ENCODE peak calls at places on chromosomes 16 and 17, in eight cellular contexts. One of them, this sample, is unnamed.
A peak's percentile ranks its signal among the peaks of the same experiment; 100 is the strongest.

GRCh38 chr17:8153550-8153956 is 1.3 kb upstream of the PER1 start:
- DNase-seq in brain microvascular endothelial cell: peak; percentile 94
- DNase-seq in ovary: peak; percentile 82
- DNase-seq in GM23338: peak; percentile 38
- DNase-seq in testis: peak; percentile 90
- DNase-seq in H1: no peak
- DNase-seq in A549: peak; percentile 87
- DNase-seq in coronary artery: peak; percentile 90
- DNase-seq in this sample: peak; percentile 98

GRCh38 chr16:87465306-87465705 is 27.5 kb downstream of the ZCCHC14 start:
- DNase-seq in A549: no peak
- DNase-seq in ovary: peak; percentile 72
- DNase-seq in testis: peak; percentile 76
- DNase-seq in H1: no peak
- DNase-seq in GM23338: no peak
- DNase-seq in brain microvascular endothelial cell: peak; percentile 47
- DNase-seq in coronary artery: peak; percentile 85
- DNase-seq in this sample: peak; percentile 90

GRCh38 chr17:5110816-5111215 is 862 bp downstream of the ZNF232 start:
- DNase-seq in coronary artery: no peak
- DNase-seq in brain microvascular endothelial cell: no peak
- DNase-seq in testis: no peak
- DNase-seq in ovary: no peak
- DNase-seq in A549: no peak
- DNase-seq in H1: no peak
- DNase-seq in GM23338: peak; percentile 27
- DNase-seq in this sample: no peak

GRCh38 chr16:50300942-50301625 is 34.7 kb downstream of the ADCY7 start:
- DNase-seq in A549: no peak
- DNase-seq in ovary: no peak
- DNase-seq in coronary artery: peak; percentile 70
- DNase-seq in brain microvascular endothelial cell: no peak
- DNase-seq in testis: no peak
- DNase-seq in H1: no peak
- DNase-seq in GM23338: no peak
- DNase-seq in this sample: no peak

GRCh38 chr17:40345161-40346034 is 19.1 kb downstream of the GJD3 start:
- DNase-seq in GM23338: peak; percentile 97
- DNase-seq in A549: peak; percentile 85
- DNase-seq in ovary: peak; percentile 71
- DNase-seq in brain microvascular endothelial cell: no peak
- DNase-seq in coronary artery: no peak
- DNase-seq in testis: peak; percentile 66
- DNase-seq in H1: peak; percentile 87
- DNase-seq in this sample: peak; percentile 78

GRCh38 chr17:8122391-8122922 is 1.4 kb downstream of the HES7 start:
- DNase-seq in A549: no peak
- DNase-seq in coronary artery: no peak
- DNase-seq in brain microvascular endothelial cell: no peak
- DNase-seq in ovary: no peak
- DNase-seq in GM23338: peak; percentile 91
- DNase-seq in H1: peak; percentile 79
- DNase-seq in testis: no peak
- DNase-seq in this sample: peak; percentile 54

GRCh38 chr17:61495161-61495857 is 43.1 kb downstream of the TBX4 start:
- DNase-seq in ovary: no peak
- DNase-seq in H1: no peak
- DNase-seq in A549: no peak
- DNase-seq in brain microvascular endothelial cell: no peak
- DNase-seq in testis: no peak
- DNase-seq in coronary artery: no peak
- DNase-seq in GM23338: no peak
- DNase-seq in this sample: peak; percentile 61

GRCh38 chr17:81396278-81396721 is 1.0 kb downstream of the BAHCC1 start:
- DNase-seq in coronary artery: no peak
- DNase-seq in testis: no peak
- DNase-seq in ovary: no peak
- DNase-seq in A549: no peak
- DNase-seq in GM23338: no peak
- DNase-seq in H1: no peak
- DNase-seq in brain microvascular endothelial cell: no peak
- DNase-seq in this sample: no peak

GRCh38 chr17:62109378-62109902 is 44.4 kb upstream of the MED13 start:
- DNase-seq in ovary: no peak
- DNase-seq in A549: peak; percentile 92
- DNase-seq in testis: peak; percentile 62
- DNase-seq in H1: peak; percentile 77
- DNase-seq in coronary artery: no peak
- DNase-seq in brain microvascular endothelial cell: peak; percentile 76
- DNase-seq in GM23338: peak; percentile 93
- DNase-seq in this sample: peak; percentile 57

GRCh38 chr17:73291260-73291801 is 20.5 kb downstream of the CDC42EP4 start:
- DNase-seq in A549: peak; percentile 59
- DNase-seq in brain microvascular endothelial cell: peak; percentile 64
- DNase-seq in coronary artery: peak; percentile 92
- DNase-seq in GM23338: no peak
- DNase-seq in testis: no peak
- DNase-seq in H1: no peak
- DNase-seq in ovary: peak; percentile 66
- DNase-seq in this sample: peak; percentile 84

GRCh38 chr17:60641810-60642220 is 35.8 kb upstream of the BCAS3 start:
- DNase-seq in ovary: peak; percentile 43
- DNase-seq in H1: peak; percentile 48
- DNase-seq in A549: peak; percentile 81
- DNase-seq in GM23338: peak; percentile 86
- DNase-seq in testis: peak; percentile 81
- DNase-seq in coronary artery: no peak
- DNase-seq in brain microvascular endothelial cell: peak; percentile 72
- DNase-seq in this sample: peak; percentile 90

DNA sequence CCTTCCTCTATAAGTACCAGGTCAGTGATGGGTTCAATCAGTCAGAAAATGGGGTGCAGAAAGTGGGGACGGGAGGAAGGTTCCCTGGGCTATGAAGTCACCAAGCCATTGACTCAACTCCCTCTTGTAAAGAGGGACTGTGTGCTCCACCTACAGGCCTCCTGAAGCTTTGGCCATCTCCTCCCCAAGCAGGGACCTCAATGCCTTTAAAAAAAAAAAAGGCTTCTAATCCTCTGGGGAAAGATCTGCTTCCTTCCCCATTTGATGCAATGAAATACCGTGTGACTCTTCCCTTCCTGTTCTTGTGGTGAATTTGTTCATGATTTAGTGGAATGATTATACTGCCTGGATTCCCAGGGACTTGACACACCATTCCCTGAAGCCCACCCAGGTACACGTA is 30.8 kb downstream of the VWA3A start:
- DNase-seq in A549: peak; percentile 21
- DNase-seq in brain microvascular endothelial cell: no peak
- DNase-seq in coronary artery: no peak
- DNase-seq in GM23338: peak; percentile 53
- DNase-seq in H1: no peak
- DNase-seq in testis: no peak
- DNase-seq in ovary: no peak
- DNase-seq in this sample: peak; percentile 2
- TF ChIP-seq CTCF in A549: no peak
- TF ChIP-seq CTCF in brain microvascular endothelial cell: peak; percentile 31
- TF ChIP-seq CTCF in coronary artery: no peak
- TF ChIP-seq CTCF in GM23338: peak; percentile 12
- TF ChIP-seq CTCF in H1: peak; percentile 49
- TF ChIP-seq CTCF in testis: no peak
- TF ChIP-seq CTCF in ovary: no peak
- TF ChIP-seq CTCF in this sample: peak; percentile 17

GRCh38 chr16:1712791-1713261 is 6.8 kb downstream of the MAPK8IP3 start:
- DNase-seq in A549: no peak
- DNase-seq in H1: no peak
- DNase-seq in coronary artery: no peak
- DNase-seq in GM23338: no peak
- DNase-seq in ovary: peak; percentile 38
- DNase-seq in testis: no peak
- DNase-seq in brain microvascular endothelial cell: peak; percentile 32
- DNase-seq in this sample: peak; percentile 34

GRCh38 chr16:1713331-1713730 is 7.3 kb downstream of the MAPK8IP3 start:
- DNase-seq in ovary: no peak
- DNase-seq in GM23338: no peak
- DNase-seq in H1: no peak
- DNase-seq in testis: no peak
- DNase-seq in coronary artery: no peak
- DNase-seq in A549: no peak
- DNase-seq in brain microvascular endothelial cell: no peak
- DNase-seq in this sample: no peak

GRCh38 chr16:1710811-1711507 is 5.0 kb downstream of the MAPK8IP3 start:
- DNase-seq in A549: no peak
- DNase-seq in coronary artery: no peak
- DNase-seq in GM23338: no peak
- DNase-seq in brain microvascular endothelial cell: no peak
- DNase-seq in testis: no peak
- DNase-seq in ovary: no peak
- DNase-seq in H1: no peak
- DNase-seq in this sample: no peak

GRCh38 chr16:1715220-1715619 is 9.2 kb downstream of the MAPK8IP3 start:
- DNase-seq in coronary artery: no peak
- DNase-seq in brain microvascular endothelial cell: no peak
- DNase-seq in GM23338: no peak
- DNase-seq in A549: no peak
- DNase-seq in H1: no peak
- DNase-seq in ovary: no peak
- DNase-seq in testis: no peak
- DNase-seq in this sample: no peak

DNA sequence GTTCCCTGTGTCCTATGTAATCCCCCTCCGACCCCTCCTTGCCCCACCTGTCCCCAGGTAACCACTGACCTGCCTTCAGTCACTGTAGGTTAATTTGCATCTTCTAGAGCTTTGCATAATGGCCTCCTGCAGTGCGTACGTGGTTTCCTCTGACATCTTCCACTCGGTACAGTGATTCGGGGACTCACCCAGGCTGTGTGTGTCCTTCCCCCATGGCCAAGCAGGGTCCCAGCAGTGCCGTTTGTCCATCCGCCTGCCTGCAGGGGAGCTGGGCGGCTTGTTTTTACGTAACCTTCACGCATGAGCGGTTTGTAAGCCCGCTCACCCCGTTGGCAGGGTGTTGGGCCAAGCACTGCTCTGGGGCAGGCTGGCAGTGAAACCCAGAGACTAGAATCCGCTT is 7.9 kb downstream of the MAPK8IP3 start:
- DNase-seq in GM23338: peak; percentile 63
- DNase-seq in ovary: no peak
- DNase-seq in testis: no peak
- DNase-seq in brain microvascular endothelial cell: no peak
- DNase-seq in coronary artery: no peak
- DNase-seq in H1: no peak
- DNase-seq in A549: no peak
- DNase-seq in this sample: no peak
- H3K4me3 ChIP-seq in GM23338: peak overlapping the region; percentile 30
- H3K4me3 ChIP-seq in ovary: no peak overlapping the region
- H3K4me3 ChIP-seq in testis: no peak overlapping the region
- H3K4me3 ChIP-seq in brain microvascular endothelial cell: no peak overlapping the region
- H3K4me3 ChIP-seq in coronary artery: no peak overlapping the region
- H3K4me3 ChIP-seq in H1: peak overlapping the region; percentile 10
- H3K4me3 ChIP-seq in A549: no peak overlapping the region
- H3K4me3 ChIP-seq in this sample: no peak overlapping the region

DNA sequence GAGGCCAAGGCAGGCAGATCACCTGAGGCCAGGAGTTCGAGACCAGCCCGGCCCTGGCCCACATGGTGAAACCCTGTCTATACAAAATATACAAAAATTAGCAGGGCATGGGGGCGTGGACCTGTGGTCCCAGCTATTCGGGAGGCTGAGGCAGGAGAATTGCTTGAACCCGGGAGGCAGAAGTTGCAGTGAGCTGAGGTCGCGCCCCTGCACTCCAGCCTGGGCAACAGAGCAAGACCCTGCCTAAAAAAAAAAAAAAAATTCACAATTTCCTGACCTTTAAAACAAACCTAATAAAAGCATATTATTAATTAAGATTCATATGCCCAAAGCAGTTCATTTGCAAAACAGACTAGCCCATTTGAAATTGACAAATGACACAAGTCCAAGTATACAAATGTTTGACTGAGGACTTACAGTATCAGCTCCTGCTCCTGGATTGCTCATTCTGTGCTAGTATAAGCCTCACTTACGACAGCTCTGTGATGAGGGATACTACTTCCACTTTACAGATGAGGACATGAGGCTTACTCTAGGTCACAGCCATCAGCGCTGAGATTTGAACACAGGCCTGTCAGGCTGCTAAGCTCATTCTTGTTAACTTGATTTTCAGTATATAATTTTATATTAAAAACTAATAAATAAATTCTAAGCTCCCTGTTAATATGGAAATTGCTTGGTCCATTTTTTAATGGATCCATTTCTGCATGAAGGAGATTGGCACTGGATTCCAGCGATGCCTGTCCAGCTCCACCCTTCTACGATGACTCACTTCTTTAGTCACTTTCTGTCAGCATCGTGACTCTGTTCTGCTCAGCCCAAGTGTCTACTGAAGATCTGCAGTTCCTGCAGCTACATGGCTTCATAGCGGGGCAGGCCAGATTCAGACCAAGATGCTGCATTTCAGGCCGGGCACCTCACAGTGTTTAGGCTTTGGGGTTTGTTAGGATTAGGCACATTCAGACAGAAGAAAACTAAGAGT is 88.2 kb downstream of the WDR59 start:
- DNase-seq in brain microvascular endothelial cell: peak; percentile 53
- DNase-seq in testis: no peak
- DNase-seq in coronary artery: no peak
- DNase-seq in GM23338: no peak
- DNase-seq in A549: peak; percentile 60
- DNase-seq in ovary: no peak
- DNase-seq in H1: no peak
- DNase-seq in this sample: peak; percentile 45
- TF ChIP-seq CTCF in brain microvascular endothelial cell: no peak
- TF ChIP-seq CTCF in testis: no peak
- TF ChIP-seq CTCF in coronary artery: no peak
- TF ChIP-seq CTCF in GM23338: no peak
- TF ChIP-seq CTCF in A549: no peak
- TF ChIP-seq CTCF in ovary: no peak
- TF ChIP-seq CTCF in H1: no peak
- TF ChIP-seq CTCF in this sample: no peak

GRCh38 chr16:28163699-28164584 is 47.8 kb downstream of the XPO6 start:
- DNase-seq in brain microvascular endothelial cell: no peak
- DNase-seq in ovary: no peak
- DNase-seq in A549: no peak
- DNase-seq in coronary artery: no peak
- DNase-seq in H1: no peak
- DNase-seq in GM23338: no peak
- DNase-seq in testis: no peak
- DNase-seq in this sample: peak; percentile 79
- H3K4me3 ChIP-seq in brain microvascular endothelial cell: no peak overlapping the region
- H3K4me3 ChIP-seq in ovary: no peak overlapping the region
- H3K4me3 ChIP-seq in A549: no peak overlapping the region
- H3K4me3 ChIP-seq in coronary artery: no peak overlapping the region
- H3K4me3 ChIP-seq in H1: no peak overlapping the region
- H3K4me3 ChIP-seq in GM23338: no peak overlapping the region
- H3K4me3 ChIP-seq in testis: no peak overlapping the region
- H3K4me3 ChIP-seq in this sample: no peak overlapping the region